ENCODE peak calls at places on chromosomes 13 and 19, in four cellular contexts. F is iris pigment epithelial cell, K is neural crest cell, Q is left lung. C is an unnamed sample.

GRCh38 chr13:36163809-36164308 is 32.7 kb upstream of the DCLK1 start:
- DNase-seq in Q (peak), F (peak), K (no peak), C (peak)

GRCh38 chr19:42253245-42254082 is 1.5 kb downstream of the ERF start:
- DNase-seq in K (peak), F (no peak), Q (peak), C (peak)

GRCh38 chr13:28329395-28330158 is 165.4 kb downstream of the FLT1 start:
- DNase-seq in Q (peak), K (no peak), F (peak), C (peak)

GRCh38 chr13:65584126-65584525 is 1646.0 kb downstream of the PCDH9 start:
- DNase-seq in F (no peak), K (no peak), Q (no peak), C (no peak)

GRCh38 chr13:24459234-24459633 is 53.3 kb downstream of the PARP4 start:
- DNase-seq in K (no peak), F (peak), Q (no peak), C (peak)

GRCh38 chr13:72384186-72384823 is 343.1 kb downstream of the MZT1 start:
- DNase-seq in K (no peak), F (peak), Q (no peak), C (no peak)

GRCh38 chr19:52943884-52944643 is 18.6 kb downstream of the ZNF816 start:
- DNase-seq in Q (no peak), F (no peak), K (no peak), C (no peak)

GRCh38 chr13:36344173-36344572 is 2.0 kb downstream of the SPART start:
- DNase-seq in K (no peak), F (peak), Q (no peak), C (peak)

GRCh38 chr13:70856706-70857105 is 748.5 kb upstream of the KLHL1 start:
- DNase-seq in Q (no peak), K (no peak), F (no peak), C (no peak)

GRCh38 chr13:96673825-96674224 is 320.5 kb downstream of the OXGR1 start:
- DNase-seq in Q (no peak), K (no peak), F (no peak), C (no peak)

GRCh38 chr13:29743229-29743786 is 107.1 kb downstream of the UBL3 start:
- DNase-seq in K (no peak), Q (no peak), F (no peak), C (peak)

GRCh38 chr13:23810842-23811241 is 78.4 kb downstream of the MIPEP start:
- DNase-seq in K (no peak), F (no peak), Q (no peak), C (no peak)

GRCh38 chr13:74819549-74819948 is 662.4 kb downstream of the TBC1D4 start:
- DNase-seq in Q (no peak), F (no peak), K (no peak), C (no peak)

GRCh38 chr19:57241181-57241580 is 749 bp downstream of the ZNF805 start:
- DNase-seq in Q (no peak), K (no peak), F (peak), C (peak)

GRCh38 chr13:51764184-51765141 is 39.5 kb downstream of the DHRS12 start:
- DNase-seq in Q (peak), F (peak), K (no peak), C (peak)

GRCh38 chr13:33548065-33548464 is 262.5 kb upstream of the STARD13 start:
- DNase-seq in K (no peak), F (no peak), Q (no peak), C (no peak)

GRCh38 chr19:6417713-6418561 is 6.7 kb downstream of the KHSRP start:
- DNase-seq in F (no peak), K (no peak), Q (no peak), C (peak)

GRCh38 chr13:49042476-49042875 is 66.8 kb downstream of the FNDC3A start:
- DNase-seq in Q (no peak), K (no peak), F (peak), C (no peak)

GRCh38 chr19:38970664-38971532 is 4.6 kb downstream of the FBXO17 start:
- DNase-seq in K (no peak), F (peak), Q (no peak), C (peak)

GRCh38 chr13:31769581-31769980 is 30.3 kb downstream of the RXFP2 start:
- DNase-seq in Q (no peak), K (no peak), F (no peak), C (peak)

GRCh38 chr19:1935484-1936208 is 5.3 kb upstream of the CSNK1G2 start:
- DNase-seq in F (peak), K (no peak), Q (no peak), C (peak)

GRCh38 chr13:41827507-41828213 is 133.2 kb downstream of the VWA8 start:
- DNase-seq in Q (no peak), K (no peak), F (peak), C (peak)

GRCh38 chr19:46191356-46191755 is 38.2 kb upstream of the IGFL1 start:
- DNase-seq in K (no peak), F (no peak), Q (no peak), C (no peak)

GRCh38 chr19:23377276-23377675 is 18.0 kb downstream of the ZNF91 start:
- DNase-seq in Q (no peak), F (no peak), K (no peak), C (no peak)

GRCh38 chr19:45526971-45527370 is 19.7 kb downstream of the VASP start:
- DNase-seq in K (no peak), Q (no peak), F (no peak), C (no peak)

GRCh38 chr13:76632388-76633044 is 253.7 kb downstream of the KCTD12 start:
- DNase-seq in Q (no peak), K (no peak), F (no peak), C (no peak)

GRCh38 chr19:23823952-23824389 is 65.3 kb upstream of the ZNF681 start:
- DNase-seq in K (no peak), F (peak), Q (no peak), C (peak)

GRCh38 chr19:33403221-33403972 is 29.9 kb downstream of the CEBPG start:
- DNase-seq in K (no peak), F (no peak), Q (peak), C (no peak)

GRCh38 chr19:48777139-48777538 is 21.8 kb downstream of the FGF21 start:
- DNase-seq in Q (no peak), K (no peak), F (no peak), C (no peak)

GRCh38 chr13:48333976-48334375 is 30.4 kb downstream of the RB1 start:
- DNase-seq in Q (no peak), F (peak), K (no peak), C (peak)

GRCh38 chr19:54201980-54202379 is 1.3 kb downstream of the RPS9 start:
- DNase-seq in K (no peak), Q (no peak), F (no peak), C (no peak)

GRCh38 chr19:6577410-6578125 is 13.4 kb downstream of the CD70 start:
- DNase-seq in F (no peak), K (no peak), Q (no peak), C (peak)

GRCh38 chr19:7783991-7784421 is 21.0 kb downstream of the CLEC4M start:
- DNase-seq in K (no peak), Q (peak), F (peak), C (peak)

GRCh38 chr13:35210234-35210633 is 266.3 kb downstream of the MAB21L1 start:
- DNase-seq in Q (no peak), K (no peak), F (peak), C (peak)

GRCh38 chr19:17321655-17322489 is 12.5 kb downstream of the DDA1 start:
- DNase-seq in K (no peak), Q (no peak), F (no peak), C (no peak)

GRCh38 chr13:95533545-95534135 is 18.9 kb upstream of the CLDN10 start:
- DNase-seq in F (no peak), K (peak), Q (no peak), C (no peak)